ENCODE peak calls at places on chromosomes 4 and X, in nine cellular contexts. One of them, this sample, is unnamed.

GRCh38 chrX:71809886-71810285 is 46.7 kb downstream of the CXorf49B start:
- DNase-seq in EH: no peak
- DNase-seq in lung: no peak
- DNase-seq in activated CD4-positive, alpha-beta T cell treated with anti-CD3 and anti-CD28 coated beads for 1 hour: no peak
- DNase-seq in activated naive CD8-positive, alpha-beta T cell treated with anti-CD3 and anti-CD28 coated beads for 36 hours: no peak
- DNase-seq in sciatic nerve: no peak
- DNase-seq in DND-41: no peak
- DNase-seq in activated T-helper 1 cell treated with Interleukin-2 at 50 U/mL for 16 hours: no peak
- DNase-seq in AG04450: no peak
- DNase-seq in this sample: no peak

GRCh38 chrX:12137982-12138365 is 299 bp upstream of the FRMPD4 start:
- DNase-seq in EH: no peak
- DNase-seq in lung: no peak
- DNase-seq in activated CD4-positive, alpha-beta T cell treated with anti-CD3 and anti-CD28 coated beads for 1 hour: no peak
- DNase-seq in activated naive CD8-positive, alpha-beta T cell treated with anti-CD3 and anti-CD28 coated beads for 36 hours: no peak
- DNase-seq in sciatic nerve: no peak
- DNase-seq in DND-41: no peak
- DNase-seq in activated T-helper 1 cell treated with Interleukin-2 at 50 U/mL for 16 hours: no peak
- DNase-seq in AG04450: no peak
- DNase-seq in this sample: no peak

GRCh38 chr4:109256847-109257246 is 45.6 kb downstream of the COL25A1 start:
- DNase-seq in EH: no peak
- DNase-seq in lung: no peak
- DNase-seq in activated CD4-positive, alpha-beta T cell treated with anti-CD3 and anti-CD28 coated beads for 1 hour: no peak
- DNase-seq in activated naive CD8-positive, alpha-beta T cell treated with anti-CD3 and anti-CD28 coated beads for 36 hours: no peak
- DNase-seq in sciatic nerve: no peak
- DNase-seq in DND-41: no peak
- DNase-seq in activated T-helper 1 cell treated with Interleukin-2 at 50 U/mL for 16 hours: no peak
- DNase-seq in AG04450: no peak
- DNase-seq in this sample: no peak

GRCh38 chrX:153598541-153599191 is at the start of gene CCNQ:
- DNase-seq in EH: peak
- DNase-seq in lung: no peak
- DNase-seq in activated CD4-positive, alpha-beta T cell treated with anti-CD3 and anti-CD28 coated beads for 1 hour: no peak
- DNase-seq in activated naive CD8-positive, alpha-beta T cell treated with anti-CD3 and anti-CD28 coated beads for 36 hours: peak
- DNase-seq in sciatic nerve: no peak
- DNase-seq in DND-41: peak
- DNase-seq in activated T-helper 1 cell treated with Interleukin-2 at 50 U/mL for 16 hours: no peak
- DNase-seq in AG04450: no peak
- DNase-seq in this sample: no peak

GRCh38 chrX:1380672-1381233 is 11.2 kb downstream of the SLC25A6 start:
- DNase-seq in EH: no peak
- DNase-seq in lung: no peak
- DNase-seq in activated CD4-positive, alpha-beta T cell treated with anti-CD3 and anti-CD28 coated beads for 1 hour: no peak
- DNase-seq in activated naive CD8-positive, alpha-beta T cell treated with anti-CD3 and anti-CD28 coated beads for 36 hours: no peak
- DNase-seq in sciatic nerve: peak
- DNase-seq in DND-41: no peak
- DNase-seq in activated T-helper 1 cell treated with Interleukin-2 at 50 U/mL for 16 hours: no peak
- DNase-seq in AG04450: no peak
- DNase-seq in this sample: no peak

GRCh38 chr4:48296330-48296729 is 26.7 kb upstream of the TEC start:
- DNase-seq in EH: no peak
- DNase-seq in lung: no peak
- DNase-seq in activated CD4-positive, alpha-beta T cell treated with anti-CD3 and anti-CD28 coated beads for 1 hour: no peak
- DNase-seq in activated naive CD8-positive, alpha-beta T cell treated with anti-CD3 and anti-CD28 coated beads for 36 hours: peak
- DNase-seq in sciatic nerve: no peak
- DNase-seq in DND-41: no peak
- DNase-seq in activated T-helper 1 cell treated with Interleukin-2 at 50 U/mL for 16 hours: no peak
- DNase-seq in AG04450: no peak
- DNase-seq in this sample: no peak

GRCh38 chr4:80125252-80126177 is 52.5 kb upstream of the ANTXR2 start:
- DNase-seq in EH: peak
- DNase-seq in lung: no peak
- DNase-seq in activated CD4-positive, alpha-beta T cell treated with anti-CD3 and anti-CD28 coated beads for 1 hour: peak
- DNase-seq in activated naive CD8-positive, alpha-beta T cell treated with anti-CD3 and anti-CD28 coated beads for 36 hours: peak
- DNase-seq in sciatic nerve: no peak
- DNase-seq in DND-41: peak
- DNase-seq in activated T-helper 1 cell treated with Interleukin-2 at 50 U/mL for 16 hours: no peak
- DNase-seq in AG04450: no peak
- DNase-seq in this sample: no peak

GRCh38 chr4:117466388-117466787 is 381.0 kb upstream of the TRAM1L1 start:
- DNase-seq in EH: no peak
- DNase-seq in lung: no peak
- DNase-seq in activated CD4-positive, alpha-beta T cell treated with anti-CD3 and anti-CD28 coated beads for 1 hour: no peak
- DNase-seq in activated naive CD8-positive, alpha-beta T cell treated with anti-CD3 and anti-CD28 coated beads for 36 hours: no peak
- DNase-seq in sciatic nerve: no peak
- DNase-seq in DND-41: no peak
- DNase-seq in activated T-helper 1 cell treated with Interleukin-2 at 50 U/mL for 16 hours: no peak
- DNase-seq in AG04450: no peak
- DNase-seq in this sample: no peak

GRCh38 chrX:10414872-10415703 is 205.3 kb downstream of the MID1 start:
- DNase-seq in EH: peak
- DNase-seq in lung: no peak
- DNase-seq in activated CD4-positive, alpha-beta T cell treated with anti-CD3 and anti-CD28 coated beads for 1 hour: no peak
- DNase-seq in activated naive CD8-positive, alpha-beta T cell treated with anti-CD3 and anti-CD28 coated beads for 36 hours: no peak
- DNase-seq in sciatic nerve: no peak
- DNase-seq in DND-41: no peak
- DNase-seq in activated T-helper 1 cell treated with Interleukin-2 at 50 U/mL for 16 hours: no peak
- DNase-seq in AG04450: no peak
- DNase-seq in this sample: no peak

GRCh38 chr4:3387943-3388348 is 53.8 kb upstream of the HGFAC start:
- DNase-seq in EH: peak
- DNase-seq in lung: peak
- DNase-seq in activated CD4-positive, alpha-beta T cell treated with anti-CD3 and anti-CD28 coated beads for 1 hour: no peak
- DNase-seq in activated naive CD8-positive, alpha-beta T cell treated with anti-CD3 and anti-CD28 coated beads for 36 hours: no peak
- DNase-seq in sciatic nerve: peak
- DNase-seq in DND-41: no peak
- DNase-seq in activated T-helper 1 cell treated with Interleukin-2 at 50 U/mL for 16 hours: no peak
- DNase-seq in AG04450: no peak
- DNase-seq in this sample: peak

GRCh38 chrX:135520553-135521404 is at the start of gene INTS6L:
- DNase-seq in EH: peak
- DNase-seq in lung: peak
- DNase-seq in activated CD4-positive, alpha-beta T cell treated with anti-CD3 and anti-CD28 coated beads for 1 hour: peak
- DNase-seq in activated naive CD8-positive, alpha-beta T cell treated with anti-CD3 and anti-CD28 coated beads for 36 hours: peak
- DNase-seq in sciatic nerve: peak
- DNase-seq in DND-41: peak
- DNase-seq in activated T-helper 1 cell treated with Interleukin-2 at 50 U/mL for 16 hours: peak
- DNase-seq in AG04450: peak
- DNase-seq in this sample: peak

GRCh38 chr4:177554966-177555574 is 112.8 kb upstream of the AGA start:
- DNase-seq in EH: peak
- DNase-seq in lung: no peak
- DNase-seq in activated CD4-positive, alpha-beta T cell treated with anti-CD3 and anti-CD28 coated beads for 1 hour: no peak
- DNase-seq in activated naive CD8-positive, alpha-beta T cell treated with anti-CD3 and anti-CD28 coated beads for 36 hours: peak
- DNase-seq in sciatic nerve: no peak
- DNase-seq in DND-41: peak
- DNase-seq in activated T-helper 1 cell treated with Interleukin-2 at 50 U/mL for 16 hours: no peak
- DNase-seq in AG04450: no peak
- DNase-seq in this sample: no peak

GRCh38 chr4:118850813-118851173 is 14.9 kb upstream of the SEC24D start:
- DNase-seq in EH: no peak
- DNase-seq in lung: no peak
- DNase-seq in activated CD4-positive, alpha-beta T cell treated with anti-CD3 and anti-CD28 coated beads for 1 hour: no peak
- DNase-seq in activated naive CD8-positive, alpha-beta T cell treated with anti-CD3 and anti-CD28 coated beads for 36 hours: no peak
- DNase-seq in sciatic nerve: no peak
- DNase-seq in DND-41: no peak
- DNase-seq in activated T-helper 1 cell treated with Interleukin-2 at 50 U/mL for 16 hours: no peak
- DNase-seq in AG04450: no peak
- DNase-seq in this sample: no peak

GRCh38 chr4:38106301-38106700 is 146.1 kb downstream of the PTTG2 start:
- DNase-seq in EH: peak
- DNase-seq in lung: no peak
- DNase-seq in activated CD4-positive, alpha-beta T cell treated with anti-CD3 and anti-CD28 coated beads for 1 hour: no peak
- DNase-seq in activated naive CD8-positive, alpha-beta T cell treated with anti-CD3 and anti-CD28 coated beads for 36 hours: no peak
- DNase-seq in sciatic nerve: no peak
- DNase-seq in DND-41: no peak
- DNase-seq in activated T-helper 1 cell treated with Interleukin-2 at 50 U/mL for 16 hours: no peak
- DNase-seq in AG04450: no peak
- DNase-seq in this sample: no peak

GRCh38 chr4:120733968-120734367 is 188.6 kb downstream of the PRDM5 start:
- DNase-seq in EH: no peak
- DNase-seq in lung: no peak
- DNase-seq in activated CD4-positive, alpha-beta T cell treated with anti-CD3 and anti-CD28 coated beads for 1 hour: no peak
- DNase-seq in activated naive CD8-positive, alpha-beta T cell treated with anti-CD3 and anti-CD28 coated beads for 36 hours: no peak
- DNase-seq in sciatic nerve: no peak
- DNase-seq in DND-41: no peak
- DNase-seq in activated T-helper 1 cell treated with Interleukin-2 at 50 U/mL for 16 hours: no peak
- DNase-seq in AG04450: no peak
- DNase-seq in this sample: no peak

GRCh38 chr4:40662962-40663604 is 33.4 kb upstream of the RBM47 start:
- DNase-seq in EH: peak
- DNase-seq in lung: peak
- DNase-seq in activated CD4-positive, alpha-beta T cell treated with anti-CD3 and anti-CD28 coated beads for 1 hour: no peak
- DNase-seq in activated naive CD8-positive, alpha-beta T cell treated with anti-CD3 and anti-CD28 coated beads for 36 hours: no peak
- DNase-seq in sciatic nerve: no peak
- DNase-seq in DND-41: no peak
- DNase-seq in activated T-helper 1 cell treated with Interleukin-2 at 50 U/mL for 16 hours: no peak
- DNase-seq in AG04450: peak
- DNase-seq in this sample: no peak

GRCh38 chr4:147034372-147034771 is 88.7 kb upstream of the TTC29 start:
- DNase-seq in EH: peak
- DNase-seq in lung: no peak
- DNase-seq in activated CD4-positive, alpha-beta T cell treated with anti-CD3 and anti-CD28 coated beads for 1 hour: no peak
- DNase-seq in activated naive CD8-positive, alpha-beta T cell treated with anti-CD3 and anti-CD28 coated beads for 36 hours: no peak
- DNase-seq in sciatic nerve: no peak
- DNase-seq in DND-41: no peak
- DNase-seq in activated T-helper 1 cell treated with Interleukin-2 at 50 U/mL for 16 hours: no peak
- DNase-seq in AG04450: no peak
- DNase-seq in this sample: no peak

GRCh38 chr4:945274-946102 is 13.2 kb downstream of the TMEM175 start:
- DNase-seq in EH: no peak
- DNase-seq in lung: no peak
- DNase-seq in activated CD4-positive, alpha-beta T cell treated with anti-CD3 and anti-CD28 coated beads for 1 hour: no peak
- DNase-seq in activated naive CD8-positive, alpha-beta T cell treated with anti-CD3 and anti-CD28 coated beads for 36 hours: no peak
- DNase-seq in sciatic nerve: peak
- DNase-seq in DND-41: no peak
- DNase-seq in activated T-helper 1 cell treated with Interleukin-2 at 50 U/mL for 16 hours: no peak
- DNase-seq in AG04450: no peak
- DNase-seq in this sample: no peak

GRCh38 chrX:74286950-74287349 is 17.0 kb upstream of the ZCCHC13 start:
- DNase-seq in EH: peak
- DNase-seq in lung: no peak
- DNase-seq in activated CD4-positive, alpha-beta T cell treated with anti-CD3 and anti-CD28 coated beads for 1 hour: no peak
- DNase-seq in activated naive CD8-positive, alpha-beta T cell treated with anti-CD3 and anti-CD28 coated beads for 36 hours: no peak
- DNase-seq in sciatic nerve: no peak
- DNase-seq in DND-41: no peak
- DNase-seq in activated T-helper 1 cell treated with Interleukin-2 at 50 U/mL for 16 hours: no peak
- DNase-seq in AG04450: peak
- DNase-seq in this sample: no peak

GRCh38 chr4:109044446-109044845 is 258.0 kb downstream of the COL25A1 start:
- DNase-seq in EH: no peak
- DNase-seq in lung: no peak
- DNase-seq in activated CD4-positive, alpha-beta T cell treated with anti-CD3 and anti-CD28 coated beads for 1 hour: no peak
- DNase-seq in activated naive CD8-positive, alpha-beta T cell treated with anti-CD3 and anti-CD28 coated beads for 36 hours: no peak
- DNase-seq in sciatic nerve: no peak
- DNase-seq in DND-41: no peak
- DNase-seq in activated T-helper 1 cell treated with Interleukin-2 at 50 U/mL for 16 hours: no peak
- DNase-seq in AG04450: no peak
- DNase-seq in this sample: no peak

GRCh38 chr4:26059391-26060154 is 145.6 kb downstream of the SMIM20 start:
- DNase-seq in EH: no peak
- DNase-seq in lung: no peak
- DNase-seq in activated CD4-positive, alpha-beta T cell treated with anti-CD3 and anti-CD28 coated beads for 1 hour: no peak
- DNase-seq in activated naive CD8-positive, alpha-beta T cell treated with anti-CD3 and anti-CD28 coated beads for 36 hours: no peak
- DNase-seq in sciatic nerve: no peak
- DNase-seq in DND-41: no peak
- DNase-seq in activated T-helper 1 cell treated with Interleukin-2 at 50 U/mL for 16 hours: no peak
- DNase-seq in AG04450: no peak
- DNase-seq in this sample: no peak

GRCh38 chr4:32460972-32461371 is 1740.8 kb downstream of the PCDH7 start:
- DNase-seq in EH: no peak
- DNase-seq in lung: no peak
- DNase-seq in activated CD4-positive, alpha-beta T cell treated with anti-CD3 and anti-CD28 coated beads for 1 hour: no peak
- DNase-seq in activated naive CD8-positive, alpha-beta T cell treated with anti-CD3 and anti-CD28 coated beads for 36 hours: no peak
- DNase-seq in sciatic nerve: no peak
- DNase-seq in DND-41: no peak
- DNase-seq in activated T-helper 1 cell treated with Interleukin-2 at 50 U/mL for 16 hours: no peak
- DNase-seq in AG04450: no peak
- DNase-seq in this sample: no peak

GRCh38 chr4:148445071-148445902 is 3.1 kb upstream of the NR3C2 start:
- DNase-seq in EH: no peak
- DNase-seq in lung: peak
- DNase-seq in activated CD4-positive, alpha-beta T cell treated with anti-CD3 and anti-CD28 coated beads for 1 hour: peak
- DNase-seq in activated naive CD8-positive, alpha-beta T cell treated with anti-CD3 and anti-CD28 coated beads for 36 hours: peak
- DNase-seq in sciatic nerve: peak
- DNase-seq in DND-41: no peak
- DNase-seq in activated T-helper 1 cell treated with Interleukin-2 at 50 U/mL for 16 hours: peak
- DNase-seq in AG04450: no peak
- DNase-seq in this sample: peak

GRCh38 chrX:10326578-10326977 is 169.8 kb downstream of the CLCN4 start:
- DNase-seq in EH: peak
- DNase-seq in lung: no peak
- DNase-seq in activated CD4-positive, alpha-beta T cell treated with anti-CD3 and anti-CD28 coated beads for 1 hour: no peak
- DNase-seq in activated naive CD8-positive, alpha-beta T cell treated with anti-CD3 and anti-CD28 coated beads for 36 hours: no peak
- DNase-seq in sciatic nerve: no peak
- DNase-seq in DND-41: no peak
- DNase-seq in activated T-helper 1 cell treated with Interleukin-2 at 50 U/mL for 16 hours: no peak
- DNase-seq in AG04450: no peak
- DNase-seq in this sample: no peak

GRCh38 chrX:47178337-47178736 is 15.3 kb upstream of the UBA1 start:
- DNase-seq in EH: no peak
- DNase-seq in lung: no peak
- DNase-seq in activated CD4-positive, alpha-beta T cell treated with anti-CD3 and anti-CD28 coated beads for 1 hour: no peak
- DNase-seq in activated naive CD8-positive, alpha-beta T cell treated with anti-CD3 and anti-CD28 coated beads for 36 hours: no peak
- DNase-seq in sciatic nerve: no peak
- DNase-seq in DND-41: no peak
- DNase-seq in activated T-helper 1 cell treated with Interleukin-2 at 50 U/mL for 16 hours: no peak
- DNase-seq in AG04450: no peak
- DNase-seq in this sample: no peak

GRCh38 chr4:56496241-56496640 is 9.3 kb upstream of the ARL9 start:
- DNase-seq in EH: no peak
- DNase-seq in lung: no peak
- DNase-seq in activated CD4-positive, alpha-beta T cell treated with anti-CD3 and anti-CD28 coated beads for 1 hour: no peak
- DNase-seq in activated naive CD8-positive, alpha-beta T cell treated with anti-CD3 and anti-CD28 coated beads for 36 hours: no peak
- DNase-seq in sciatic nerve: no peak
- DNase-seq in DND-41: no peak
- DNase-seq in activated T-helper 1 cell treated with Interleukin-2 at 50 U/mL for 16 hours: no peak
- DNase-seq in AG04450: no peak
- DNase-seq in this sample: no peak

GRCh38 chr4:123787710-123788109 is 391.1 kb downstream of the SPRY1 start:
- DNase-seq in EH: no peak
- DNase-seq in lung: no peak
- DNase-seq in activated CD4-positive, alpha-beta T cell treated with anti-CD3 and anti-CD28 coated beads for 1 hour: no peak
- DNase-seq in activated naive CD8-positive, alpha-beta T cell treated with anti-CD3 and anti-CD28 coated beads for 36 hours: no peak
- DNase-seq in sciatic nerve: no peak
- DNase-seq in DND-41: no peak
- DNase-seq in activated T-helper 1 cell treated with Interleukin-2 at 50 U/mL for 16 hours: no peak
- DNase-seq in AG04450: no peak
- DNase-seq in this sample: no peak

GRCh38 chr4:2472187-2472586 is 3.3 kb downstream of the RNF4 start:
- DNase-seq in EH: peak
- DNase-seq in lung: no peak
- DNase-seq in activated CD4-positive, alpha-beta T cell treated with anti-CD3 and anti-CD28 coated beads for 1 hour: no peak
- DNase-seq in activated naive CD8-positive, alpha-beta T cell treated with anti-CD3 and anti-CD28 coated beads for 36 hours: no peak
- DNase-seq in sciatic nerve: no peak
- DNase-seq in DND-41: no peak
- DNase-seq in activated T-helper 1 cell treated with Interleukin-2 at 50 U/mL for 16 hours: no peak
- DNase-seq in AG04450: no peak
- DNase-seq in this sample: no peak

GRCh38 chr4:165991325-165992180 is 118.5 kb downstream of the TLL1 start:
- DNase-seq in EH: peak
- DNase-seq in lung: no peak
- DNase-seq in activated CD4-positive, alpha-beta T cell treated with anti-CD3 and anti-CD28 coated beads for 1 hour: no peak
- DNase-seq in activated naive CD8-positive, alpha-beta T cell treated with anti-CD3 and anti-CD28 coated beads for 36 hours: no peak
- DNase-seq in sciatic nerve: no peak
- DNase-seq in DND-41: no peak
- DNase-seq in activated T-helper 1 cell treated with Interleukin-2 at 50 U/mL for 16 hours: no peak
- DNase-seq in AG04450: no peak
- DNase-seq in this sample: no peak

GRCh38 chrX:120264315-120264714 is 13.7 kb downstream of the ZBTB33 start:
- DNase-seq in EH: no peak
- DNase-seq in lung: no peak
- DNase-seq in activated CD4-positive, alpha-beta T cell treated with anti-CD3 and anti-CD28 coated beads for 1 hour: no peak
- DNase-seq in activated naive CD8-positive, alpha-beta T cell treated with anti-CD3 and anti-CD28 coated beads for 36 hours: no peak
- DNase-seq in sciatic nerve: no peak
- DNase-seq in DND-41: no peak
- DNase-seq in activated T-helper 1 cell treated with Interleukin-2 at 50 U/mL for 16 hours: no peak
- DNase-seq in AG04450: no peak
- DNase-seq in this sample: no peak